ENCODE peak calls at places on chromosomes 7 and 10, in four cellular contexts. One of them, this sample, is unnamed.

GRCh38 chr10:61992683-61993629 is 91.5 kb downstream of the ARID5B start:
- DNase-seq in ovary: no peak
- DNase-seq in endothelial cell: no peak
- DNase-seq in fibroblast of lung: peak
- DNase-seq in this sample: peak

GRCh38 chr7:15461576-15461975 is 100.2 kb downstream of the AGMO start:
- DNase-seq in endothelial cell: no peak
- DNase-seq in fibroblast of lung: peak
- DNase-seq in ovary: no peak
- DNase-seq in this sample: no peak

GRCh38 chr7:156019776-156020565 is 207.7 kb upstream of the SHH start:
- DNase-seq in ovary: no peak
- DNase-seq in endothelial cell: no peak
- DNase-seq in fibroblast of lung: no peak
- DNase-seq in this sample: no peak

GRCh38 chr10:97069576-97070362 is 116.0 kb downstream of the SLIT1 start:
- DNase-seq in ovary: no peak
- DNase-seq in endothelial cell: no peak
- DNase-seq in fibroblast of lung: peak
- DNase-seq in this sample: no peak

GRCh38 chr10:94104316-94105060 is 110.8 kb downstream of the PLCE1 start:
- DNase-seq in fibroblast of lung: peak
- DNase-seq in ovary: no peak
- DNase-seq in endothelial cell: no peak
- DNase-seq in this sample: no peak

GRCh38 chr7:15921576-15921975 is 235.1 kb upstream of the MEOX2 start:
- DNase-seq in endothelial cell: no peak
- DNase-seq in fibroblast of lung: peak
- DNase-seq in ovary: no peak
- DNase-seq in this sample: no peak

GRCh38 chr7:80725181-80725611 is 86.8 kb downstream of the CD36 start:
- DNase-seq in fibroblast of lung: peak
- DNase-seq in ovary: no peak
- DNase-seq in endothelial cell: no peak
- DNase-seq in this sample: no peak

GRCh38 chr7:80641548-80641947 is 3.1 kb downstream of the CD36 start:
- DNase-seq in endothelial cell: no peak
- DNase-seq in fibroblast of lung: no peak
- DNase-seq in ovary: no peak
- DNase-seq in this sample: no peak

GRCh38 chr10:102985811-102986210 is 67.7 kb downstream of the CNNM2 start:
- DNase-seq in fibroblast of lung: no peak
- DNase-seq in endothelial cell: no peak
- DNase-seq in ovary: no peak
- DNase-seq in this sample: no peak

GRCh38 chr10:78250313-78251040 is 216.8 kb downstream of the RPS24 start:
- DNase-seq in fibroblast of lung: no peak
- DNase-seq in endothelial cell: no peak
- DNase-seq in ovary: no peak
- DNase-seq in this sample: no peak

GRCh38 chr10:103752680-103753248 is 102.6 kb downstream of the SH3PXD2A start:
- DNase-seq in fibroblast of lung: no peak
- DNase-seq in endothelial cell: no peak
- DNase-seq in ovary: no peak
- DNase-seq in this sample: no peak

GRCh38 chr10:28291881-28292297 is 11.0 kb downstream of the MPP7 start:
- DNase-seq in endothelial cell: no peak
- DNase-seq in ovary: no peak
- DNase-seq in fibroblast of lung: peak
- DNase-seq in this sample: no peak

GRCh38 chr10:58919927-58920654 is 256.4 kb upstream of the PHYHIPL start:
- DNase-seq in fibroblast of lung: peak
- DNase-seq in ovary: no peak
- DNase-seq in endothelial cell: no peak
- DNase-seq in this sample: no peak

GRCh38 chr7:95493247-95493646 is 7.5 kb downstream of the ASB4 start:
- DNase-seq in endothelial cell: no peak
- DNase-seq in fibroblast of lung: peak
- DNase-seq in ovary: no peak
- DNase-seq in this sample: no peak

DNA sequence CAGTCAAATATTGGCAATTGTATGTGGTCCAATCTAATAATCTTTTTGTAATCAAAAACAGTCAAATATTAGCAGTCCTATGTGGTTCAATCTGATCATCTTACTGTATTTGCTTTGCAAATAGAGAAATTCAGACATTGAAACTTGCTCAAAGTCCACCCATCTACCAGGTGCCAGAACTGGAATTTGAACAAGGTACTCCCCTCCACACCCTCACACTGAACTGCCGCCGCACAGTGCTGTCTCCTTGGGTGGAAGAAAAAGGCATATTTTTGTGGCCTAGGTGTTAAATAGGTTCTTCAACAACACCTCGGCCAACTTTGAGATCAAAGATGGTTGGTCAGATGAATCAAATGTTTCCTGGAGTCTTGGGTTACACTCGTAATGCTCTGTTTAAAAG is 544.2 kb upstream of the GALNT17 start:
- DNase-seq in ovary: no peak
- DNase-seq in endothelial cell: no peak
- DNase-seq in fibroblast of lung: no peak
- DNase-seq in this sample: no peak
- TF ChIP-seq CTCF in ovary: no peak
- TF ChIP-seq CTCF in endothelial cell: no peak
- TF ChIP-seq CTCF in fibroblast of lung: no peak
- TF ChIP-seq CTCF in this sample: no peak

GRCh38 chr7:30683306-30683705 is 1.1 kb upstream of the CRHR2 start:
- DNase-seq in endothelial cell: no peak
- DNase-seq in fibroblast of lung: no peak
- DNase-seq in ovary: no peak
- DNase-seq in this sample: no peak

GRCh38 chr7:30682131-30683083 is at the start of gene CRHR2:
- DNase-seq in fibroblast of lung: no peak
- DNase-seq in endothelial cell: peak
- DNase-seq in ovary: peak
- DNase-seq in this sample: peak

GRCh38 chr7:30683839-30684238 is 1.6 kb upstream of the CRHR2 start:
- DNase-seq in fibroblast of lung: no peak
- DNase-seq in ovary: no peak
- DNase-seq in endothelial cell: no peak
- DNase-seq in this sample: no peak

GRCh38 chr7:30679664-30680063 is 2.6 kb downstream of the CRHR2 start:
- DNase-seq in ovary: no peak
- DNase-seq in endothelial cell: no peak
- DNase-seq in fibroblast of lung: no peak
- DNase-seq in this sample: no peak

GRCh38 chr7:30681262-30682130 is 760 bp downstream of the CRHR2 start:
- DNase-seq in fibroblast of lung: no peak
- DNase-seq in endothelial cell: peak
- DNase-seq in ovary: peak
- DNase-seq in this sample: no peak
- TF ChIP-seq CTCF in fibroblast of lung: no peak
- TF ChIP-seq CTCF in endothelial cell: no peak
- TF ChIP-seq CTCF in ovary: no peak
- TF ChIP-seq CTCF in this sample: no peak

GRCh38 chr7:138835087-138835486 is 37.1 kb upstream of the ATP6V0A4 start:
- DNase-seq in fibroblast of lung: no peak
- DNase-seq in endothelial cell: no peak
- DNase-seq in ovary: no peak
- DNase-seq in this sample: no peak
- TF ChIP-seq CTCF in fibroblast of lung: no peak
- TF ChIP-seq CTCF in endothelial cell: no peak
- TF ChIP-seq CTCF in ovary: no peak
- TF ChIP-seq CTCF in this sample: no peak

GRCh38 chr7:137987968-137988367 is 13.9 kb downstream of the CREB3L2 start:
- DNase-seq in endothelial cell: no peak
- DNase-seq in fibroblast of lung: no peak
- DNase-seq in ovary: no peak
- DNase-seq in this sample: peak

GRCh38 chr7:137987563-137987962 is 14.3 kb downstream of the CREB3L2 start:
- DNase-seq in endothelial cell: no peak
- DNase-seq in ovary: no peak
- DNase-seq in fibroblast of lung: no peak
- DNase-seq in this sample: no peak

GRCh38 chr7:137989590-137989989 is 12.3 kb downstream of the CREB3L2 start:
- DNase-seq in endothelial cell: no peak
- DNase-seq in ovary: no peak
- DNase-seq in fibroblast of lung: no peak
- DNase-seq in this sample: no peak

GRCh38 chr7:137990251-137990901 is 11.5 kb downstream of the CREB3L2 start:
- DNase-seq in ovary: no peak
- DNase-seq in endothelial cell: no peak
- DNase-seq in fibroblast of lung: peak
- DNase-seq in this sample: no peak

GRCh38 chr7:137989127-137989526 is 12.8 kb downstream of the CREB3L2 start:
- DNase-seq in fibroblast of lung: no peak
- DNase-seq in endothelial cell: no peak
- DNase-seq in ovary: no peak
- DNase-seq in this sample: no peak
- TF ChIP-seq CTCF in fibroblast of lung: no peak
- TF ChIP-seq CTCF in endothelial cell: no peak
- TF ChIP-seq CTCF in ovary: no peak
- TF ChIP-seq CTCF in this sample: no peak

GRCh38 chr7:133645870-133646492 is 393.1 kb downstream of the EXOC4 start:
- DNase-seq in endothelial cell: no peak
- DNase-seq in ovary: no peak
- DNase-seq in fibroblast of lung: peak
- DNase-seq in this sample: no peak
- TF ChIP-seq CTCF in endothelial cell: no peak
- TF ChIP-seq CTCF in ovary: no peak
- TF ChIP-seq CTCF in fibroblast of lung: no peak
- TF ChIP-seq CTCF in this sample: no peak

GRCh38 chr10:114256822-114257221 is 17.8 kb downstream of the VWA2 start:
- DNase-seq in ovary: no peak
- DNase-seq in fibroblast of lung: peak
- DNase-seq in endothelial cell: no peak
- DNase-seq in this sample: no peak

GRCh38 chr10:114259825-114260224 is 20.8 kb downstream of the VWA2 start:
- DNase-seq in fibroblast of lung: peak
- DNase-seq in ovary: peak
- DNase-seq in endothelial cell: no peak
- DNase-seq in this sample: no peak

GRCh38 chr10:114257488-114257887 is 18.4 kb downstream of the VWA2 start:
- DNase-seq in ovary: no peak
- DNase-seq in fibroblast of lung: no peak
- DNase-seq in endothelial cell: no peak
- DNase-seq in this sample: no peak

GRCh38 chr10:114260366-114260765 is 21.3 kb downstream of the VWA2 start:
- DNase-seq in endothelial cell: no peak
- DNase-seq in fibroblast of lung: peak
- DNase-seq in ovary: no peak
- DNase-seq in this sample: no peak

GRCh38 chr10:114258274-114258840 is 19.3 kb downstream of the VWA2 start:
- DNase-seq in ovary: no peak
- DNase-seq in endothelial cell: no peak
- DNase-seq in fibroblast of lung: no peak
- DNase-seq in this sample: no peak
- TF ChIP-seq CTCF in ovary: no peak
- TF ChIP-seq CTCF in endothelial cell: no peak
- TF ChIP-seq CTCF in fibroblast of lung: no peak
- TF ChIP-seq CTCF in this sample: no peak

GRCh38 chr10:29957887-29958330 is 101.5 kb downstream of the JCAD start:
- DNase-seq in endothelial cell: no peak
- DNase-seq in fibroblast of lung: peak
- DNase-seq in ovary: peak
- DNase-seq in this sample: no peak

GRCh38 chr10:29951441-29951931 is 107.9 kb downstream of the JCAD start:
- DNase-seq in fibroblast of lung: peak
- DNase-seq in ovary: no peak
- DNase-seq in endothelial cell: no peak
- DNase-seq in this sample: no peak

GRCh38 chr10:29958440-29958839 is 100.9 kb downstream of the JCAD start:
- DNase-seq in fibroblast of lung: no peak
- DNase-seq in ovary: no peak
- DNase-seq in endothelial cell: no peak
- DNase-seq in this sample: no peak

GRCh38 chr10:29956335-29956924 is 103.0 kb downstream of the JCAD start:
- DNase-seq in fibroblast of lung: no peak
- DNase-seq in ovary: no peak
- DNase-seq in endothelial cell: no peak
- DNase-seq in this sample: no peak

GRCh38 chr10:29955308-29955935 is 104.0 kb downstream of the JCAD start:
- DNase-seq in fibroblast of lung: peak
- DNase-seq in endothelial cell: no peak
- DNase-seq in ovary: no peak
- DNase-seq in this sample: no peak
- TF ChIP-seq CTCF in fibroblast of lung: no peak
- TF ChIP-seq CTCF in endothelial cell: no peak
- TF ChIP-seq CTCF in ovary: no peak
- TF ChIP-seq CTCF in this sample: no peak

DNA sequence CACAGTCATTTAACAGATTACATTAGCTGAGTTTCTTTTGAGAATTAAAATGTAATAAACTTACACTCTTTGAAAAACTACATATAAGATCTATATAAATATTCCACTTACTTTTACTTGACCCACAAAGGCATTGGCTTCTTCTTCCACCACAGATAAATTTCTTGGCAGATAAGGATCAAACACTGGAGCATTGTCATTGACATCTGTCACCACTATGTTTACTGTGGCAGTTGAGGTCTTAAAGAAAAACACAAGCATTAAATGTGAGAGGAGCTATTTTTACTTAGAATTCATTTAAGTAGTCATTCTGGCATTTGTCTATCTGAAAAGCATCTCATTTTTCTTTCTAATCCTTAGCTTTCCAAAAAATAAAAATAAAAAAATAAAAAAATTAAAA is 734.4 kb downstream of the PCDH15 start:
- DNase-seq in ovary: no peak
- DNase-seq in fibroblast of lung: no peak
- DNase-seq in endothelial cell: no peak
- DNase-seq in this sample: no peak
- TF ChIP-seq CTCF in ovary: no peak
- TF ChIP-seq CTCF in fibroblast of lung: no peak
- TF ChIP-seq CTCF in endothelial cell: no peak
- TF ChIP-seq CTCF in this sample: no peak